ENCODE peak calls at places on chromosomes 13 and 19, in eight cellular contexts. Z is GM23338, L is OCI-LY7, R is GM23248, V is hepatocyte, K is MM.1S, M is SK-N-SH, S is HCT116. F is an unnamed sample.

GRCh38 chr19:14686411-14686810 is 3.4 kb upstream of the ZNF333 start:
- DNase-seq in Z (peak; percentile 61), L (peak; percentile 69), R (peak; percentile 44), V (no peak), K (peak; percentile 15), M (no peak), S (peak; percentile 29), F (peak; percentile 62)

GRCh38 chr13:105446197-105446596 is 1089.3 kb downstream of the EFNB2 start:
- DNase-seq in Z (no peak), L (no peak), R (no peak), V (no peak), K (no peak), M (no peak), S (no peak), F (no peak)

GRCh38 chr19:6536138-6536671 is 5.4 kb downstream of the TNFSF9 start:
- DNase-seq in Z (peak; percentile 84), L (peak; percentile 100), R (peak; percentile 27), V (peak; percentile 28), K (peak; percentile 97), M (peak; percentile 88), S (peak; percentile 91), F (peak; percentile 83)

GRCh38 chr19:24033962-24034342 is 53.0 kb upstream of the ZNF254 start:
- DNase-seq in Z (peak; percentile 50), L (peak; percentile 29), R (peak; percentile 89), V (peak; percentile 73), K (no peak), M (peak; percentile 45), S (no peak), F (peak; percentile 53)

GRCh38 chr19:3516675-3517207 is 10.6 kb downstream of the FZR1 start:
- DNase-seq in Z (no peak), L (peak; percentile 79), R (no peak), V (no peak), K (peak; percentile 66), M (peak; percentile 56), S (no peak), F (peak; percentile 53)

GRCh38 chr13:20717581-20718542 is 14.4 kb downstream of the IL17D start:
- DNase-seq in Z (no peak), L (no peak), R (no peak), V (no peak), K (no peak), M (no peak), S (no peak), F (no peak)

GRCh38 chr19:6772028-6772865 is at the start of gene VAV1:
- DNase-seq in Z (peak; percentile 36), L (peak; percentile 95), R (no peak), V (no peak), K (peak; percentile 92), M (peak; percentile 53), S (no peak), F (no peak)

GRCh38 chr19:46692918-46693722 is 23.8 kb downstream of the PRKD2 start:
- DNase-seq in Z (no peak), L (no peak), R (peak; percentile 21), V (no peak), K (no peak), M (peak; percentile 13), S (no peak), F (peak; percentile 30)

GRCh38 chr13:107545946-107546502 is 669.3 kb downstream of the LIG4 start:
- DNase-seq in Z (no peak), L (no peak), R (no peak), V (no peak), K (no peak), M (no peak), S (no peak), F (no peak)

GRCh38 chr13:38103851-38104250 is 234.3 kb upstream of the TRPC4 start:
- DNase-seq in Z (no peak), L (no peak), R (peak; percentile 30), V (no peak), K (no peak), M (no peak), S (no peak), F (no peak)

GRCh38 chr13:103625194-103625593 is 559.0 kb upstream of the SLC10A2 start:
- DNase-seq in Z (peak; percentile 30), L (no peak), R (no peak), V (no peak), K (no peak), M (no peak), S (no peak), F (no peak)

GRCh38 chr19:16899566-16900075 is 10.8 kb downstream of the F2RL3 start:
- DNase-seq in Z (peak; percentile 73), L (peak; percentile 62), R (peak; percentile 37), V (peak; percentile 46), K (peak; percentile 65), M (peak; percentile 53), S (peak; percentile 35), F (peak; percentile 60)

GRCh38 chr19:4140237-4140711 is 13.2 kb upstream of the CREB3L3 start:
- DNase-seq in Z (peak; percentile 94), L (peak; percentile 85), R (peak; percentile 88), V (peak; percentile 83), K (peak; percentile 71), M (peak; percentile 86), S (peak; percentile 79), F (peak; percentile 64)

DNA sequence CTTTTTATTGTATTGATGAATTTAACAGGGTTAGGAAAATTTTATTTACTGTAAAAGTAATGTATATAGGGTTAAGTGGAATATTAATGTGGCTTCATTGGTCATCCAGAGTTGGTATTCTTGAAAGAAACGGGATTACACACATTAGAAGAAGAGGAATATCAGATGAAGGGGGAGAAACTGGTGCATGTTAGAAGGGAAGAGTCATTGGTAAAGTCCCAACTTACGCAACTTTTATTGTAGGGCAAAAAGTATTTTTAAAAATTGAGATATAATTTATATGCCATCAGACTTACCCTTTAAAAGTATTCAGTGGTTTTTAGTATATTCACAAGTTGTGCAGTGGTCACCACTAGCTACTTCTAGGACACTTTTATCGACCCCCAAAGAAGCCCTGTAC is 47.3 kb downstream of the DNAJC3 start:
- DNase-seq in Z (no peak), L (no peak), R (no peak), V (no peak), K (no peak), M (no peak), S (no peak), F (no peak)
- TF ChIP-seq EZH2phosphoT487 in Z (no peak), L (no peak), R (no peak), V (no peak), K (no peak), M (no peak), S (no peak), F (no peak)

GRCh38 chr13:74115138-74115537 is 19.1 kb downstream of the KLF12 start:
- DNase-seq in Z (no peak), L (no peak), R (peak; percentile 83), V (no peak), K (no peak), M (no peak), S (no peak), F (peak; percentile 52)
- H3K9me2 ChIP-seq in Z (no peaks in the 10 kb centered on the region), L (no peaks in the 10 kb centered on the region), R (no peaks in the 10 kb centered on the region), V (no peaks in the 10 kb centered on the region), K (no peaks in the 10 kb centered on the region), M (no peaks in the 10 kb centered on the region), S (no peaks in the 10 kb centered on the region), F (no peaks in the 10 kb centered on the region)

DNA sequence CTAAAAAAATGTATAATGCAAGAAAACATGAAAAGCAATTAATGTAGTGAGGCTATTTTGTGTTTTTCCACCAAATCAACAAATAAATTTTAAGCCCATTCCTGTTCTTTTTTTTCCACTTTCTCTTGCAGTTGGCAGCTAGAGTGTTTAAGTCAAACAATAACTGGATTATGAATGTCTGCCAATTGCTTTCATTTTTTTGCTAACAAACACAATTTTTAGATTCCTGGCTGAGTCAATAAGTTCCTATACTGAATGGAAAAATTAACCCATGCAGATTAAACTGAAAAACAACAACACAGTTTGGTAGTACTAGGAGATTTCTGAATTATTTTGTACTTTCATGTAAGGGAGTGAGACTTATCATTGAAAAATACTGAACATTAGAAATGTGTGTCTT is 232.4 kb downstream of the SLITRK5 start:
- DNase-seq in Z (no peak), L (no peak), R (no peak), V (no peak), K (no peak), M (no peak), S (no peak), F (no peak)
- TF ChIP-seq EZH2phosphoT487 in Z (no peak), L (no peak), R (no peak), V (no peak), K (no peak), M (no peak), S (no peak), F (no peak)

DNA sequence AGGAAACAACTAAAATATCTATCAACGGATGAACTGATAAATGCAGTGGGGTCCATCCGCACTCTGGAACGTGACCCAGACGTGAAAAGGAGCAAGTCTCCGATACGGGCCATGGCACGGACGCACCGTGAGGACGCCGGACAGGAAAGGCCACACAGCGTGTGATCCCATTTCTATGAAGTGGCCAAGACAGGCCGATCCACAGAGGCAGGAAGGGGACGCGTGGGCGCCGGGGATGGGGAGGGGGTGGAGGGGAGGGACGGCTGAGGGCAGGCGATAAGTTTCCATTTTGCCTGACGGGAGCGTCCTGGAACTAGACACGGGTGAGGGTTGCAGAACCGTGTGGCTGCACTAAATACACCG is 13.8 kb downstream of the SHC2 start:
- DNase-seq in Z (no peak), L (no peak), R (no peak), V (no peak), K (no peak), M (no peak), S (no peak), F (no peak)
- H3K9me2 ChIP-seq in Z (no peaks in the 10 kb centered on the region), L (no peaks in the 10 kb centered on the region), R (no peaks in the 10 kb centered on the region), V (no peaks in the 10 kb centered on the region), K (no peaks in the 10 kb centered on the region), M (no peaks in the 10 kb centered on the region), S (no peaks in the 10 kb centered on the region), F (no peaks in the 10 kb centered on the region)